ENCODE peak calls at places on chromosomes 13 and 19, in eight cellular contexts. I, C, L, V, M, D, R and S are unnamed samples.
A peak's percentile ranks its signal among the peaks of the same experiment; 100 is the strongest.

GRCh38 chr13:73248711-73249580 is 190.1 kb downstream of the KLF5 start:
- DNase-seq in V (peak; percentile 57), L (peak; percentile 29), C (peak; percentile 64), R (peak; percentile 78), I (peak; percentile 60), M (peak; percentile 63), D (peak; percentile 84), S (peak; percentile 77)

GRCh38 chr19:47158879-47159509 is 28.4 kb downstream of the SAE1 start:
- DNase-seq in V (no peak), L (no peak), M (peak; percentile 15), I (no peak), D (no peak), C (no peak), R (peak; percentile 81), S (no peak)

GRCh38 chr19:7806876-7807275 is 23.1 kb upstream of the EVI5L start:
- DNase-seq in D (no peak), L (no peak), V (no peak), M (no peak), I (no peak), R (no peak), C (no peak), S (no peak)

GRCh38 chr13:45162194-45162593 is 38.7 kb downstream of the KCTD4 start:
- DNase-seq in M (peak; percentile 44), R (peak; percentile 9), L (no peak), D (no peak), I (no peak), C (no peak), V (no peak), S (no peak)

GRCh38 chr13:106471957-106472543 is 63.4 kb downstream of the EFNB2 start:
- DNase-seq in C (peak; percentile 68), I (peak; percentile 88), V (peak; percentile 95), D (no peak), L (peak; percentile 89), M (peak; percentile 91), R (peak; percentile 98), S (no peak)

GRCh38 chr13:20993661-20994440 is 67.5 kb downstream of the LATS2 start:
- DNase-seq in M (peak; percentile 51), I (no peak), L (no peak), R (peak; percentile 95), C (no peak), D (no peak), V (no peak), S (no peak)

GRCh38 chr19:20925481-20925880 is 2.4 kb downstream of the ZNF85 start:
- DNase-seq in L (no peak), V (no peak), R (no peak), I (no peak), M (no peak), C (no peak), D (no peak), S (no peak)

GRCh38 chr13:112733661-112734379 is 44.0 kb downstream of the ATP11A start:
- DNase-seq in M (no peak), C (no peak), I (no peak), L (peak; percentile 45), D (no peak), R (peak; percentile 74), V (no peak), S (no peak)

GRCh38 chr13:46720189-46720588 is 76.8 kb downstream of the ESD start:
- DNase-seq in M (no peak), I (no peak), D (no peak), C (no peak), L (no peak), R (no peak), V (no peak), S (no peak)

GRCh38 chr13:92158335-92158734 is 759.9 kb downstream of the GPC5 start:
- DNase-seq in I (no peak), D (no peak), L (no peak), M (peak; percentile 31), R (no peak), C (no peak), V (no peak), S (no peak)

GRCh38 chr13:98280176-98280510 is 103.1 kb upstream of the RNF113B start:
- DNase-seq in V (no peak), R (no peak), D (no peak), M (no peak), L (no peak), C (no peak), I (no peak), S (no peak)

GRCh38 chr19:12668937-12669271 is 2.3 kb downstream of the WDR83 start:
- DNase-seq in I (peak; percentile 60), C (peak; percentile 35), D (peak; percentile 52), V (no peak), M (peak; percentile 65), R (peak; percentile 95), L (peak; percentile 55), S (no peak)

GRCh38 chr19:29308977-29309520 is 96.1 kb upstream of the UQCRFS1 start:
- DNase-seq in L (no peak), M (no peak), C (no peak), D (no peak), I (no peak), V (no peak), R (no peak), S (no peak)

GRCh38 chr19:33498391-33499000 is 23.1 kb downstream of the PEPD start:
- DNase-seq in M (no peak), R (peak; percentile 66), I (no peak), D (no peak), C (no peak), L (no peak), V (no peak), S (peak; percentile 25)

GRCh38 chr13:50123862-50124535 is 108.8 kb downstream of the KCNRG start:
- DNase-seq in D (peak; percentile 63), V (peak; percentile 84), L (peak; percentile 89), R (peak; percentile 100), C (peak; percentile 79), M (peak; percentile 97), I (peak; percentile 93), S (peak; percentile 93)

GRCh38 chr13:80070024-80070703 is 270.8 kb downstream of the SPRY2 start:
- DNase-seq in C (no peak), M (no peak), V (no peak), R (no peak), D (no peak), L (no peak), I (no peak), S (no peak)

GRCh38 chr19:10525636-10526035 is 8.4 kb upstream of the S1PR5 start:
- DNase-seq in V (no peak), L (no peak), R (no peak), I (no peak), D (no peak), M (no peak), C (no peak), S (no peak)

GRCh38 chr13:110556224-110556606 is 5.3 kb downstream of the RAB20 start:
- DNase-seq in C (no peak), R (no peak), L (no peak), I (peak; percentile 41), V (no peak), D (no peak), M (no peak), S (no peak)

GRCh38 chr13:43195551-43195950 is 172.2 kb downstream of the DNAJC15 start:
- DNase-seq in M (no peak), D (no peak), R (no peak), I (no peak), L (no peak), C (no peak), V (no peak), S (no peak)

GRCh38 chr13:106474906-106475305 is 60.6 kb downstream of the EFNB2 start:
- DNase-seq in D (no peak), I (no peak), V (no peak), M (no peak), C (no peak), L (peak; percentile 34), R (no peak), S (no peak)

GRCh38 chr13:99176309-99177276 is 24.1 kb upstream of the UBAC2 start:
- DNase-seq in D (peak; percentile 69), M (peak; percentile 43), I (peak; percentile 76), R (peak; percentile 89), L (peak; percentile 82), V (peak; percentile 62), C (peak; percentile 81), S (peak; percentile 50)

DNA sequence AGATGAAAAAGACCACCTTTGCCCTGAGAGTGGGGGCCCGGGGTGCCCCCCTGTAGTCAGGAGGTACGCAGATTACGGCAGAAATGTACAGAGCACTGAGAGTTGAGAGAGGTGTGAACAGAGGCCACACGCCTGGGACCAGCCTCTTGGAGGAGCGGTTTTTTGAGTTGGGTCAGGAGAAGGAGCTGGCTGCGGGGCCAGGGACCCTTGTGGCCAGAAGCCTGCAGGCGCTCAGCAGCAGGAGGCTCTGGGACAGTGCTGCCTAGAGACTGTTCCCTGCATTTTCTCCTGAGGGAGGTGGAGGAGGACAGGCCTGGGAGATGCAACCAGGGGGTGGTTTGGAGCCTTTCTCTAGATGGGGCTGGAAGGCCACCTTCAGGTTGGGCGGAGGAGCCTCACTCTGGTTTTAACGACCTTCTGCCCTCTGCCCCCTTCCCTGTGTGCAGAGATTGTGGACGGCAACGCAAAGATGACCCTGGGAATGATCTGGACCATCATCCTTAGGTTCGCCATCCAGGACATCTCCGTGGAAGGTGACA is 39.7 kb downstream of the CAPN12 start:
- DNase-seq in R (peak; percentile 29), V (no peak), I (no peak), D (no peak), L (no peak), M (no peak), C (no peak), S (no peak)
- H3K36me3 ChIP-seq in R (peaks cover 97% of the 10 kb centered on the region), V (peaks cover 92% of the 10 kb centered on the region), I (peaks cover 67% of the 10 kb centered on the region), D (peaks cover 12% of the 10 kb centered on the region), L (peaks cover 52% of the 10 kb centered on the region), M (peaks cover 88% of the 10 kb centered on the region), C (peaks cover 88% of the 10 kb centered on the region), S (peaks cover 41% of the 10 kb centered on the region)

DNA sequence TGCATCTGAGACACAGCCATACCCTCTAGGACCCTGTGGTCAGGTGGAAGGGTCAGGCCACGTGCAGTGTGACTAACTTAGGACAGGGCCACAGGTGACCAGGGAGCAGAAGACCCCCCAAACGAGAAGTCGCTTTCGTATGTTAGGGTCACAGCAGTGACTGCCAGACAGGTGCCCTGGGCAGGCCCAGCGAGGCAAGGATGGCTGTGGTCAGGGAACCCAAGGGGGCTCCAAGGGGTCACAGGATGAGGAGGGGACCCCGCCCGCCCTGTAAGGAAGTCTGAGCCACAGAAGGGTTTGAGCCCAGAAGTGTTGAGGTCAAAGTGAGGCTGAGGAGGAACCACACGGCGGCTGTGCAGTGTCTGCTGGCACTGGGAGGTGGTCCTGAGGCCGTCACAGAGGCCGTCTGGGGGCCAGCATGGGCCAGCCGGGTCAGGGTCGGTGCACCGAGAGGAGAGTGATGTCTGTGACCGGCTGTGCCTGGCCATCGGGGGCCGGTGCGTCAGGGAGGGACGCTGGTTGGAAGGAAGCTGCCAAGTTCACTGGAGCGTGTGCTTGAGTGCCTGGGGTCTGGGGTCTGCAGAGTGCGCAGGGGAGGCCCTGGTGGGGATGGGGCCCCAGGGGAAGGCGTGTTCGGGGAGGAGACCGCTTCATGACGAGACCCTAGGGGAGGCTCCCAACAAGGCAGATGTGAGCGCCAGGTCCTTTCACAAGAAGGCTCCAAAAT is 24.8 kb upstream of the TMEM255B start:
- DNase-seq in M (no peak), R (no peak), D (no peak), I (no peak), C (no peak), V (no peak), L (no peak), S (peak; percentile 60)
- H3K4me1 ChIP-seq in M (no peaks in the 10 kb centered on the region), R (no peaks in the 10 kb centered on the region), D (no peaks in the 10 kb centered on the region), I (no peaks in the 10 kb centered on the region), C (no peaks in the 10 kb centered on the region), V (no peaks in the 10 kb centered on the region), L (no peaks in the 10 kb centered on the region), S (no peaks in the 10 kb centered on the region)

GRCh38 chr13:22039961-22040360 is 369.1 kb downstream of the FGF9 start:
- DNase-seq in L (no peak), M (no peak), C (no peak), D (no peak), R (no peak), V (no peak), I (no peak), S (no peak)
- H3K4me3 ChIP-seq in L (no peak overlapping the region), M (no peak overlapping the region), C (no peak overlapping the region), D (no peak overlapping the region), R (no peak overlapping the region), V (no peak overlapping the region), I (no peak overlapping the region), S (no peak overlapping the region)

GRCh38 chr19:2121416-2122051 is 24.8 kb downstream of the IZUMO4 start:
- DNase-seq in M (no peak), V (no peak), L (no peak), I (no peak), D (no peak), R (no peak), C (no peak), S (no peak)
- H3K36me3 ChIP-seq in M (peaks cover 80% of the 10 kb centered on the region), V (peaks cover 57% of the 10 kb centered on the region), L (peaks cover 49% of the 10 kb centered on the region), I (no peaks in the 10 kb centered on the region), D (peaks cover 41% of the 10 kb centered on the region), R (peaks cover 85% of the 10 kb centered on the region), C (peaks cover 100% of the 10 kb centered on the region), S (peaks cover 32% of the 10 kb centered on the region)